ENCODE peak calls at places on chromosomes 5 and 9, in eight cellular contexts. One of them, this sample, is unnamed.

GRCh38 chr5:96528816-96529474 is 95.9 kb upstream of the PCSK1 start:
- DNase-seq in GM13976: no peak
- DNase-seq in iris pigment epithelial cell: no peak
- DNase-seq in stimulated activated CD4-positive, alpha-beta T cell treated with anti-CD3 and anti-CD28 coated beads, TNF-alpha, amount 100 ng/mL, for 4 hours: no peak
- DNase-seq in stimulated activated naive CD4-positive, alpha-beta T cell treated with Interleukin-2 at 50 U/mL for 16 hours: no peak
- DNase-seq in activated CD4-positive, alpha-beta T cell treated with anti-CD3 and anti-CD28 coated beads, Interleukin-2, amount 50 U/mL, for 48 hours: no peak
- DNase-seq in NCI-H1930: no peak
- DNase-seq in anterior cingulate cortex: no peak
- DNase-seq in this sample: no peak

GRCh38 chr5:135120951-135121350 is 86.9 kb upstream of the PITX1 start:
- DNase-seq in activated CD4-positive, alpha-beta T cell treated with anti-CD3 and anti-CD28 coated beads, Interleukin-2, amount 50 U/mL, for 48 hours: no peak
- DNase-seq in GM13976: no peak
- DNase-seq in iris pigment epithelial cell: no peak
- DNase-seq in NCI-H1930: no peak
- DNase-seq in stimulated activated CD4-positive, alpha-beta T cell treated with anti-CD3 and anti-CD28 coated beads, TNF-alpha, amount 100 ng/mL, for 4 hours: no peak
- DNase-seq in anterior cingulate cortex: no peak
- DNase-seq in stimulated activated naive CD4-positive, alpha-beta T cell treated with Interleukin-2 at 50 U/mL for 16 hours: no peak
- DNase-seq in this sample: no peak

GRCh38 chr5:157335534-157336422 is 69.9 kb downstream of the CYFIP2 start:
- DNase-seq in anterior cingulate cortex: no peak
- DNase-seq in iris pigment epithelial cell: no peak
- DNase-seq in GM13976: no peak
- DNase-seq in NCI-H1930: no peak
- DNase-seq in activated CD4-positive, alpha-beta T cell treated with anti-CD3 and anti-CD28 coated beads, Interleukin-2, amount 50 U/mL, for 48 hours: no peak
- DNase-seq in stimulated activated CD4-positive, alpha-beta T cell treated with anti-CD3 and anti-CD28 coated beads, TNF-alpha, amount 100 ng/mL, for 4 hours: no peak
- DNase-seq in stimulated activated naive CD4-positive, alpha-beta T cell treated with Interleukin-2 at 50 U/mL for 16 hours: no peak
- DNase-seq in this sample: no peak

GRCh38 chr5:158709279-158709678 is 390.4 kb downstream of the EBF1 start:
- DNase-seq in stimulated activated CD4-positive, alpha-beta T cell treated with anti-CD3 and anti-CD28 coated beads, TNF-alpha, amount 100 ng/mL, for 4 hours: no peak
- DNase-seq in anterior cingulate cortex: no peak
- DNase-seq in GM13976: no peak
- DNase-seq in stimulated activated naive CD4-positive, alpha-beta T cell treated with Interleukin-2 at 50 U/mL for 16 hours: no peak
- DNase-seq in activated CD4-positive, alpha-beta T cell treated with anti-CD3 and anti-CD28 coated beads, Interleukin-2, amount 50 U/mL, for 48 hours: no peak
- DNase-seq in NCI-H1930: no peak
- DNase-seq in iris pigment epithelial cell: no peak
- DNase-seq in this sample: no peak

GRCh38 chr5:169280696-169281095 is 20.2 kb downstream of the SLIT3 start:
- DNase-seq in anterior cingulate cortex: no peak
- DNase-seq in iris pigment epithelial cell: no peak
- DNase-seq in activated CD4-positive, alpha-beta T cell treated with anti-CD3 and anti-CD28 coated beads, Interleukin-2, amount 50 U/mL, for 48 hours: no peak
- DNase-seq in stimulated activated CD4-positive, alpha-beta T cell treated with anti-CD3 and anti-CD28 coated beads, TNF-alpha, amount 100 ng/mL, for 4 hours: no peak
- DNase-seq in NCI-H1930: no peak
- DNase-seq in stimulated activated naive CD4-positive, alpha-beta T cell treated with Interleukin-2 at 50 U/mL for 16 hours: no peak
- DNase-seq in GM13976: no peak
- DNase-seq in this sample: no peak

GRCh38 chr9:20243866-20244647 is 378.2 kb downstream of the MLLT3 start:
- DNase-seq in stimulated activated CD4-positive, alpha-beta T cell treated with anti-CD3 and anti-CD28 coated beads, TNF-alpha, amount 100 ng/mL, for 4 hours: no peak
- DNase-seq in anterior cingulate cortex: no peak
- DNase-seq in NCI-H1930: no peak
- DNase-seq in iris pigment epithelial cell: peak; percentile 12
- DNase-seq in activated CD4-positive, alpha-beta T cell treated with anti-CD3 and anti-CD28 coated beads, Interleukin-2, amount 50 U/mL, for 48 hours: no peak
- DNase-seq in stimulated activated naive CD4-positive, alpha-beta T cell treated with Interleukin-2 at 50 U/mL for 16 hours: no peak
- DNase-seq in GM13976: no peak
- DNase-seq in this sample: no peak

GRCh38 chr5:1913578-1913977 is 30.9 kb upstream of the IRX4 start:
- DNase-seq in GM13976: no peak
- DNase-seq in stimulated activated naive CD4-positive, alpha-beta T cell treated with Interleukin-2 at 50 U/mL for 16 hours: no peak
- DNase-seq in NCI-H1930: no peak
- DNase-seq in stimulated activated CD4-positive, alpha-beta T cell treated with anti-CD3 and anti-CD28 coated beads, TNF-alpha, amount 100 ng/mL, for 4 hours: no peak
- DNase-seq in anterior cingulate cortex: no peak
- DNase-seq in activated CD4-positive, alpha-beta T cell treated with anti-CD3 and anti-CD28 coated beads, Interleukin-2, amount 50 U/mL, for 48 hours: no peak
- DNase-seq in iris pigment epithelial cell: no peak
- DNase-seq in this sample: no peak

GRCh38 chr5:36875051-36875788 is 1.3 kb upstream of the NIPBL start:
- DNase-seq in stimulated activated CD4-positive, alpha-beta T cell treated with anti-CD3 and anti-CD28 coated beads, TNF-alpha, amount 100 ng/mL, for 4 hours: peak; percentile 27
- DNase-seq in NCI-H1930: no peak
- DNase-seq in stimulated activated naive CD4-positive, alpha-beta T cell treated with Interleukin-2 at 50 U/mL for 16 hours: peak; percentile 39
- DNase-seq in GM13976: peak; percentile 40
- DNase-seq in anterior cingulate cortex: no peak
- DNase-seq in iris pigment epithelial cell: peak; percentile 63
- DNase-seq in activated CD4-positive, alpha-beta T cell treated with anti-CD3 and anti-CD28 coated beads, Interleukin-2, amount 50 U/mL, for 48 hours: peak; percentile 65
- DNase-seq in this sample: peak; percentile 82

GRCh38 chr5:59130441-59130840 is 547.6 kb downstream of the RAB3C start:
- DNase-seq in stimulated activated naive CD4-positive, alpha-beta T cell treated with Interleukin-2 at 50 U/mL for 16 hours: no peak
- DNase-seq in iris pigment epithelial cell: peak; percentile 87
- DNase-seq in GM13976: no peak
- DNase-seq in activated CD4-positive, alpha-beta T cell treated with anti-CD3 and anti-CD28 coated beads, Interleukin-2, amount 50 U/mL, for 48 hours: no peak
- DNase-seq in stimulated activated CD4-positive, alpha-beta T cell treated with anti-CD3 and anti-CD28 coated beads, TNF-alpha, amount 100 ng/mL, for 4 hours: no peak
- DNase-seq in NCI-H1930: no peak
- DNase-seq in anterior cingulate cortex: no peak
- DNase-seq in this sample: no peak

GRCh38 chr5:95018946-95019345 is 265.9 kb downstream of the MCTP1 start:
- DNase-seq in NCI-H1930: no peak
- DNase-seq in stimulated activated CD4-positive, alpha-beta T cell treated with anti-CD3 and anti-CD28 coated beads, TNF-alpha, amount 100 ng/mL, for 4 hours: no peak
- DNase-seq in anterior cingulate cortex: no peak
- DNase-seq in activated CD4-positive, alpha-beta T cell treated with anti-CD3 and anti-CD28 coated beads, Interleukin-2, amount 50 U/mL, for 48 hours: no peak
- DNase-seq in stimulated activated naive CD4-positive, alpha-beta T cell treated with Interleukin-2 at 50 U/mL for 16 hours: no peak
- DNase-seq in iris pigment epithelial cell: no peak
- DNase-seq in GM13976: no peak
- DNase-seq in this sample: no peak

GRCh38 chr9:34892886-34893285 is 65.2 kb upstream of the PHF24 start:
- DNase-seq in GM13976: no peak
- DNase-seq in activated CD4-positive, alpha-beta T cell treated with anti-CD3 and anti-CD28 coated beads, Interleukin-2, amount 50 U/mL, for 48 hours: no peak
- DNase-seq in anterior cingulate cortex: no peak
- DNase-seq in iris pigment epithelial cell: no peak
- DNase-seq in stimulated activated naive CD4-positive, alpha-beta T cell treated with Interleukin-2 at 50 U/mL for 16 hours: no peak
- DNase-seq in stimulated activated CD4-positive, alpha-beta T cell treated with anti-CD3 and anti-CD28 coated beads, TNF-alpha, amount 100 ng/mL, for 4 hours: no peak
- DNase-seq in NCI-H1930: no peak
- DNase-seq in this sample: no peak

GRCh38 chr5:67606586-67606947 is 410.0 kb upstream of the CD180 start:
- DNase-seq in activated CD4-positive, alpha-beta T cell treated with anti-CD3 and anti-CD28 coated beads, Interleukin-2, amount 50 U/mL, for 48 hours: no peak
- DNase-seq in NCI-H1930: no peak
- DNase-seq in iris pigment epithelial cell: no peak
- DNase-seq in stimulated activated CD4-positive, alpha-beta T cell treated with anti-CD3 and anti-CD28 coated beads, TNF-alpha, amount 100 ng/mL, for 4 hours: no peak
- DNase-seq in GM13976: no peak
- DNase-seq in stimulated activated naive CD4-positive, alpha-beta T cell treated with Interleukin-2 at 50 U/mL for 16 hours: no peak
- DNase-seq in anterior cingulate cortex: no peak
- DNase-seq in this sample: no peak

GRCh38 chr5:114362977-114363721 is 1.3 kb downstream of the KCNN2 start:
- DNase-seq in GM13976: peak; percentile 15
- DNase-seq in stimulated activated naive CD4-positive, alpha-beta T cell treated with Interleukin-2 at 50 U/mL for 16 hours: no peak
- DNase-seq in iris pigment epithelial cell: no peak
- DNase-seq in activated CD4-positive, alpha-beta T cell treated with anti-CD3 and anti-CD28 coated beads, Interleukin-2, amount 50 U/mL, for 48 hours: peak; percentile 3
- DNase-seq in stimulated activated CD4-positive, alpha-beta T cell treated with anti-CD3 and anti-CD28 coated beads, TNF-alpha, amount 100 ng/mL, for 4 hours: no peak
- DNase-seq in NCI-H1930: no peak
- DNase-seq in anterior cingulate cortex: no peak
- DNase-seq in this sample: peak; percentile 10

GRCh38 chr9:129571298-129572051 is 49.4 kb downstream of the C9orf50 start:
- DNase-seq in iris pigment epithelial cell: no peak
- DNase-seq in stimulated activated naive CD4-positive, alpha-beta T cell treated with Interleukin-2 at 50 U/mL for 16 hours: no peak
- DNase-seq in stimulated activated CD4-positive, alpha-beta T cell treated with anti-CD3 and anti-CD28 coated beads, TNF-alpha, amount 100 ng/mL, for 4 hours: no peak
- DNase-seq in activated CD4-positive, alpha-beta T cell treated with anti-CD3 and anti-CD28 coated beads, Interleukin-2, amount 50 U/mL, for 48 hours: no peak
- DNase-seq in GM13976: no peak
- DNase-seq in anterior cingulate cortex: no peak
- DNase-seq in NCI-H1930: no peak
- DNase-seq in this sample: no peak

GRCh38 chr9:136204838-136205706 is at the start of gene LHX3:
- DNase-seq in GM13976: peak; percentile 77
- DNase-seq in stimulated activated CD4-positive, alpha-beta T cell treated with anti-CD3 and anti-CD28 coated beads, TNF-alpha, amount 100 ng/mL, for 4 hours: no peak
- DNase-seq in activated CD4-positive, alpha-beta T cell treated with anti-CD3 and anti-CD28 coated beads, Interleukin-2, amount 50 U/mL, for 48 hours: no peak
- DNase-seq in iris pigment epithelial cell: no peak
- DNase-seq in NCI-H1930: no peak
- DNase-seq in stimulated activated naive CD4-positive, alpha-beta T cell treated with Interleukin-2 at 50 U/mL for 16 hours: no peak
- DNase-seq in anterior cingulate cortex: no peak
- DNase-seq in this sample: no peak

GRCh38 chr9:133979124-133979920 is 12.8 kb downstream of the VAV2 start:
- DNase-seq in stimulated activated CD4-positive, alpha-beta T cell treated with anti-CD3 and anti-CD28 coated beads, TNF-alpha, amount 100 ng/mL, for 4 hours: no peak
- DNase-seq in activated CD4-positive, alpha-beta T cell treated with anti-CD3 and anti-CD28 coated beads, Interleukin-2, amount 50 U/mL, for 48 hours: no peak
- DNase-seq in stimulated activated naive CD4-positive, alpha-beta T cell treated with Interleukin-2 at 50 U/mL for 16 hours: no peak
- DNase-seq in iris pigment epithelial cell: peak; percentile 38
- DNase-seq in anterior cingulate cortex: no peak
- DNase-seq in NCI-H1930: no peak
- DNase-seq in GM13976: peak; percentile 73
- DNase-seq in this sample: no peak